ENCODE peak calls at places on chromosomes 3 and 15, in six cellular contexts. H is aorta, F is fibroblast of pulmonary artery, V is HS-5, W is Right ventricle myocardium superior, D is HAP-1. A is an unnamed sample.
A peak's percentile ranks its signal among the peaks of the same experiment; 100 is the strongest.

GRCh38 chr15:31485911-31486461 is 159.4 kb downstream of the KLF13 start:
- DNase-seq in H (no peak), D (no peak), F (no peak), V (no peak), W (no peak), A (no peak)

GRCh38 chr3:71581451-71581980 is 2.0 kb downstream of the FOXP1 start:
- DNase-seq in D (no peak), V (no peak), F (no peak), W (peak; percentile 69), H (peak; percentile 70), A (no peak)

GRCh38 chr3:135009014-135009413 is 214.0 kb downstream of the EPHB1 start:
- DNase-seq in W (no peak), H (no peak), F (no peak), V (no peak), D (no peak), A (no peak)

GRCh38 chr15:62847900-62848489 is 194.6 kb upstream of the TPM1 start:
- DNase-seq in F (peak; percentile 62), D (peak; percentile 50), H (peak; percentile 81), W (peak; percentile 85), V (no peak), A (no peak)

GRCh38 chr3:134483195-134483890 is 2.4 kb downstream of the ANAPC13 start:
- DNase-seq in H (no peak), F (peak; percentile 70), D (no peak), V (peak; percentile 86), W (no peak), A (no peak)

GRCh38 chr15:45522931-45523331 is 376 bp upstream of the SLC30A4 start:
- DNase-seq in V (no peak), D (no peak), F (peak; percentile 38), W (no peak), H (peak; percentile 71), A (no peak)

GRCh38 chr3:42853739-42854302 is 21.9 kb downstream of the CYP8B1 start:
- DNase-seq in W (no peak), F (no peak), H (no peak), V (no peak), D (no peak), A (no peak)

GRCh38 chr3:142896201-142896755 is 7.4 kb upstream of the PCOLCE2 start:
- DNase-seq in W (no peak), F (peak; percentile 35), H (no peak), V (peak; percentile 63), D (no peak), A (no peak)

GRCh38 chr15:75203908-75204263 is 2.2 kb downstream of the C15orf39 start:
- DNase-seq in W (no peak), F (no peak), V (no peak), H (no peak), D (no peak), A (no peak)

GRCh38 chr15:42344763-42345162 is 14.5 kb upstream of the CAPN3 start:
- DNase-seq in D (no peak), F (peak; percentile 95), H (no peak), W (no peak), V (peak; percentile 74), A (no peak)

GRCh38 chr3:69462022-69462825 is 76.3 kb upstream of the FRMD4B start:
- DNase-seq in D (no peak), H (no peak), F (no peak), V (no peak), W (no peak), A (no peak)

GRCh38 chr3:81045976-81046375 is 715.5 kb downstream of the GBE1 start:
- DNase-seq in V (no peak), W (no peak), H (no peak), F (no peak), D (no peak), A (no peak)

GRCh38 chr3:123633530-123633929 is 48.7 kb upstream of the HACD2 start:
- DNase-seq in W (no peak), H (no peak), V (no peak), F (peak; percentile 45), D (no peak), A (no peak)

GRCh38 chr15:85116925-85117646 is 135.4 kb downstream of the PDE8A start:
- DNase-seq in W (no peak), F (peak; percentile 11), V (no peak), H (no peak), D (no peak), A (no peak)

GRCh38 chr15:33955945-33956344 is 12.4 kb upstream of the CHRM5 start:
- DNase-seq in V (no peak), W (no peak), H (no peak), F (no peak), D (no peak), A (no peak)

GRCh38 chr3:66722675-66723074 is 221.9 kb upstream of the LRIG1 start:
- DNase-seq in W (no peak), D (no peak), H (peak; percentile 78), V (peak; percentile 90), F (peak; percentile 79), A (no peak)